ENCODE peak calls at places on chromosomes 5 and 9, in six cellular contexts. One of them, this sample, is unnamed.

GRCh38 chr9:12784461-12785250 is 9.8 kb downstream of the LURAP1L start:
- DNase-seq in GM23338: no peak
- DNase-seq in Caco-2: peak; percentile 36
- DNase-seq in neural progenitor cell: no peak
- DNase-seq in Peyer's patch: no peak
- DNase-seq in OCI-LY7: no peak
- DNase-seq in this sample: no peak

GRCh38 chr9:77384406-77384805 is 207.1 kb downstream of the VPS13A start:
- DNase-seq in GM23338: no peak
- DNase-seq in Caco-2: no peak
- DNase-seq in neural progenitor cell: no peak
- DNase-seq in Peyer's patch: no peak
- DNase-seq in OCI-LY7: no peak
- DNase-seq in this sample: no peak

GRCh38 chr9:113387560-113388230 is 10.9 kb upstream of the HDHD3 start:
- DNase-seq in GM23338: no peak
- DNase-seq in Caco-2: peak; percentile 78
- DNase-seq in neural progenitor cell: no peak
- DNase-seq in Peyer's patch: peak; percentile 63
- DNase-seq in OCI-LY7: no peak
- DNase-seq in this sample: peak; percentile 75

GRCh38 chr5:151699071-151699901 is 12.6 kb upstream of the SPARC start:
- DNase-seq in GM23338: no peak
- DNase-seq in Caco-2: peak; percentile 72
- DNase-seq in neural progenitor cell: no peak
- DNase-seq in Peyer's patch: no peak
- DNase-seq in OCI-LY7: no peak
- DNase-seq in this sample: peak; percentile 39

GRCh38 chr5:94785111-94785510 is 166.6 kb downstream of the SLF1 start:
- DNase-seq in GM23338: no peak
- DNase-seq in Caco-2: no peak
- DNase-seq in neural progenitor cell: no peak
- DNase-seq in Peyer's patch: no peak
- DNase-seq in OCI-LY7: peak; percentile 23
- DNase-seq in this sample: no peak

GRCh38 chr5:92991681-92992472 is 589.1 kb downstream of the NR2F1-AS1 start:
- DNase-seq in GM23338: no peak
- DNase-seq in Caco-2: no peak
- DNase-seq in neural progenitor cell: peak; percentile 37
- DNase-seq in Peyer's patch: no peak
- DNase-seq in OCI-LY7: no peak
- DNase-seq in this sample: no peak

GRCh38 chr5:38997579-38997978 is 76.6 kb downstream of the RICTOR start:
- DNase-seq in GM23338: no peak
- DNase-seq in Caco-2: no peak
- DNase-seq in neural progenitor cell: peak; percentile 16
- DNase-seq in Peyer's patch: no peak
- DNase-seq in OCI-LY7: no peak
- DNase-seq in this sample: no peak

GRCh38 chr9:95085861-95086563 is 231.5 kb downstream of the FANCC start:
- DNase-seq in GM23338: no peak
- DNase-seq in Caco-2: no peak
- DNase-seq in neural progenitor cell: no peak
- DNase-seq in Peyer's patch: peak; percentile 45
- DNase-seq in OCI-LY7: no peak
- DNase-seq in this sample: no peak

GRCh38 chr9:98530806-98531386 is 177.8 kb downstream of the GABBR2 start:
- DNase-seq in GM23338: no peak
- DNase-seq in Caco-2: no peak
- DNase-seq in neural progenitor cell: no peak
- DNase-seq in Peyer's patch: no peak
- DNase-seq in OCI-LY7: no peak
- DNase-seq in this sample: no peak

DNA sequence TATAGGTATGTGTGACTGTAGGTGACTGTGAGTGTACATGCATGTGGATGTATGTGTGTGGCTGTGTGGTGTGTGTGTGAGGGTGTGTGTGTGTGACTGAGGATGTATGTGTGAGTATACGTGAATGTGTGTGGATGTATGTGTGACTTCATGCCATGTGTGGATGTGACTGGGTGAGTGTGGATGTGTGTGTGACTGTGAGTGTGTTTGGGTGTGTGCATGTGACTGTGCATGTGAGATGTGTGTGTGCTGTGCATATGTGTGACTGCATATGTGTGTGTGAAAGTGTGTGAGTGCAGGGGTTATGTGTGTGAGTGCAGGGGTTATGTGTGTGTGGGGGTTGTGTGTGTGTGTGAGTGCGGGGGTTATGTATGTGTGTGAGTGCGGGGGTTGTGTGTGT is 42.3 kb downstream of the RXRA start:
- DNase-seq in GM23338: no peak
- DNase-seq in Caco-2: no peak
- DNase-seq in neural progenitor cell: no peak
- DNase-seq in Peyer's patch: no peak
- DNase-seq in OCI-LY7: no peak
- DNase-seq in this sample: no peak
- H3K36me3 ChIP-seq in GM23338: no peaks in the 10 kb centered on the region
- H3K36me3 ChIP-seq in Caco-2: no peaks in the 10 kb centered on the region
- H3K36me3 ChIP-seq in neural progenitor cell: no peaks in the 10 kb centered on the region
- H3K36me3 ChIP-seq in Peyer's patch: no peaks in the 10 kb centered on the region
- H3K36me3 ChIP-seq in OCI-LY7: no peaks in the 10 kb centered on the region
- H3K36me3 ChIP-seq in this sample: no peaks in the 10 kb centered on the region

GRCh38 chr9:87375397-87376073 is 122.1 kb upstream of the DAPK1 start:
- DNase-seq in GM23338: no peak
- DNase-seq in Caco-2: no peak
- DNase-seq in neural progenitor cell: no peak
- DNase-seq in Peyer's patch: no peak
- DNase-seq in OCI-LY7: no peak
- DNase-seq in this sample: no peak
- H3K4me1 ChIP-seq in GM23338: peaks cover 41% of the 10 kb centered on the region
- H3K4me1 ChIP-seq in Caco-2: peaks cover 56% of the 10 kb centered on the region
- H3K4me1 ChIP-seq in neural progenitor cell: no peaks in the 10 kb centered on the region
- H3K4me1 ChIP-seq in Peyer's patch: no peaks in the 10 kb centered on the region
- H3K4me1 ChIP-seq in OCI-LY7: no peaks in the 10 kb centered on the region
- H3K4me1 ChIP-seq in this sample: no peaks in the 10 kb centered on the region

GRCh38 chr5:15807861-15808260 is 307.9 kb downstream of the FBXL7 start:
- DNase-seq in GM23338: no peak
- DNase-seq in Caco-2: no peak
- DNase-seq in neural progenitor cell: no peak
- DNase-seq in Peyer's patch: no peak
- DNase-seq in OCI-LY7: no peak
- DNase-seq in this sample: no peak
- TF ChIP-seq CTCF in GM23338: no peak
- TF ChIP-seq CTCF in Caco-2: no peak
- TF ChIP-seq CTCF in neural progenitor cell: no peak
- TF ChIP-seq CTCF in Peyer's patch: no peak
- TF ChIP-seq CTCF in OCI-LY7: no peak
- TF ChIP-seq CTCF in this sample: no peak

DNA sequence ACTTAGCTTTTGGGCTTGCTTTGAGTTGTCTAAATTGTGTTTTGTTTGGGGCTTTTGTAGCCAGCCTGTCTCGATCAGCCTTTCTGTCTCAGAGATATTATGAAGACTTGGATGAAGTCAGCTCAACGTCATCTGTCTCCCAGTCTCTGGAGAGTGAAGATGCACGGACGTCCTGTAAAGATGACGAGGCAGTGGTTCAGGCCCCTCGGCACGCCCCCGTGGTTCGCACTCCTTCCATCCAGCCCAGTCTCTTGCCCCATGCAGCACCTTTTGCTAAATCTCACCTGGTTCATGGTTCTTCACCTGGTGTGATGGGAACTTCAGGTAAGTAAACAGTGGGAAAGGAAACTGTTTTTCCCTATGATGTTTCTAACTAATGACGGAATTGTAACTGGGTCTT is 48.6 kb downstream of the NUP214 start:
- DNase-seq in GM23338: no peak
- DNase-seq in Caco-2: no peak
- DNase-seq in neural progenitor cell: no peak
- DNase-seq in Peyer's patch: no peak
- DNase-seq in OCI-LY7: no peak
- DNase-seq in this sample: no peak
- H3K36me3 ChIP-seq in GM23338: peaks cover 21% of the 10 kb centered on the region
- H3K36me3 ChIP-seq in Caco-2: peaks cover 2% of the 10 kb centered on the region
- H3K36me3 ChIP-seq in neural progenitor cell: no peaks in the 10 kb centered on the region
- H3K36me3 ChIP-seq in Peyer's patch: peaks cover 67% of the 10 kb centered on the region
- H3K36me3 ChIP-seq in OCI-LY7: peaks cover 77% of the 10 kb centered on the region
- H3K36me3 ChIP-seq in this sample: peaks cover 6% of the 10 kb centered on the region

GRCh38 chr5:139696167-139696893 is 48.2 kb downstream of the CXXC5 start:
- DNase-seq in GM23338: peak; percentile 35
- DNase-seq in Caco-2: no peak
- DNase-seq in neural progenitor cell: no peak
- DNase-seq in Peyer's patch: no peak
- DNase-seq in OCI-LY7: no peak
- DNase-seq in this sample: no peak
- H3K4me1 ChIP-seq in GM23338: peaks cover 44% of the 10 kb centered on the region
- H3K4me1 ChIP-seq in Caco-2: peaks cover 57% of the 10 kb centered on the region
- H3K4me1 ChIP-seq in neural progenitor cell: peaks cover 50% of the 10 kb centered on the region
- H3K4me1 ChIP-seq in Peyer's patch: peaks cover 13% of the 10 kb centered on the region
- H3K4me1 ChIP-seq in OCI-LY7: peaks cover 23% of the 10 kb centered on the region
- H3K4me1 ChIP-seq in this sample: peaks cover 18% of the 10 kb centered on the region

DNA sequence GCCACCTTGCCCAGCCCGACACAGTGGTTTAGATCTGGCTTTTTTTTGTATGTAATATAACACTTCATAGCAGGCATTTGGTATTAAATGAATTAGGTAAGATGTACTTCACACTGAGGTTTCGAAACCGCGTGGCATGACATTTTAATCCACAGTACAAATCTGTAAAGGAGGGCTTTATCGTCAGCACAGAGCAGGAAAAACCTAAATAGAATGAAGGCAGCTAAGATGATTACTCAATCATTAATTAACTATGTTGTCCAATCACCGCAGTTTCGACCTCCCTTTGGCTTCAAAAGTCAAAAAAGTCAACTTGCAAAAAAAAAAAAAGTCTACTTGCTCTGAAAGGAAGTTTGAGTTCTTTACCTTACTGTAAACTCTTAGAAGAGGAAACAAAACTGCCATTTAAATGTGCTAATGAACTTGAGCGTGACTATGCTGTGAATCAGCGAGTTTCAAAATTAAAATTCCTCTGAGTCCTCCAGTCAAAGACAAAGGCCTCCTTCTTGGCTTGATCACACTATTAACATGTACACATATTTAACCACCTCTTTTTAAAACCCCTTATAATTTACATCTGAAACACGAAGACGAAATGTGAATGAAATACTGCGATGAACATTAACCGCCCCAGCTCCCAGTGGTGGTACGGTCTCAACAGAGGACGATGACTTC is 698 bp upstream of the SEC24A start:
- DNase-seq in GM23338: peak; percentile 46
- DNase-seq in Caco-2: no peak
- DNase-seq in neural progenitor cell: no peak
- DNase-seq in Peyer's patch: no peak
- DNase-seq in OCI-LY7: peak; percentile 70
- DNase-seq in this sample: no peak
- TF ChIP-seq CTCF in GM23338: no peak
- TF ChIP-seq CTCF in Caco-2: no peak
- TF ChIP-seq CTCF in neural progenitor cell: no peak
- TF ChIP-seq CTCF in Peyer's patch: no peak
- TF ChIP-seq CTCF in OCI-LY7: no peak
- TF ChIP-seq CTCF in this sample: no peak

GRCh38 chr9:72899734-72900477 is 52.9 kb downstream of the ALDH1A1 start:
- DNase-seq in GM23338: no peak
- DNase-seq in Caco-2: no peak
- DNase-seq in neural progenitor cell: no peak
- DNase-seq in Peyer's patch: no peak
- DNase-seq in OCI-LY7: no peak
- DNase-seq in this sample: no peak

GRCh38 chr9:72903103-72903502 is 49.8 kb downstream of the ALDH1A1 start:
- DNase-seq in GM23338: no peak
- DNase-seq in Caco-2: no peak
- DNase-seq in neural progenitor cell: no peak
- DNase-seq in Peyer's patch: no peak
- DNase-seq in OCI-LY7: no peak
- DNase-seq in this sample: no peak

GRCh38 chr9:72904267-72905093 is 48.4 kb downstream of the ALDH1A1 start:
- DNase-seq in GM23338: no peak
- DNase-seq in Caco-2: no peak
- DNase-seq in neural progenitor cell: no peak
- DNase-seq in Peyer's patch: no peak
- DNase-seq in OCI-LY7: no peak
- DNase-seq in this sample: no peak

GRCh38 chr9:72898784-72899733 is 53.8 kb downstream of the ALDH1A1 start:
- DNase-seq in GM23338: no peak
- DNase-seq in Caco-2: no peak
- DNase-seq in neural progenitor cell: no peak
- DNase-seq in Peyer's patch: no peak
- DNase-seq in OCI-LY7: no peak
- DNase-seq in this sample: no peak

DNA sequence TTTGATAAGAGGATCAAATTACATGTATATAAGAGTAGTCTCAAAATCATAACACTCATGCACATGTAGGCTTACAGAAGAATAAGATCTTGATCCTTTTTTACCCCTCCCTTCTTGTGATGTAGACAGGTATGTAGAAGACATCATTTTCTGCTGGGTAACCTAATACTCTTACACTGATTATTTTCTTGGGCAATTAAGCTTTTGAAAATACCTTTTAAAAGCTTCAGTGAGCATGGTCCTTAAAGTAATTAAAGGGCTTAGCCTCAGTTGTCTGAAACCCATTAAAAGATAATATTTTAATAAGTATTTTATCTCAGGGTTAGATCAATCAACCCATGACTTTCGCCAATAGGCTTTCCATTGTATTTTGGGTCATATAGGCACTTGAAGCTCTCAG is 50.6 kb downstream of the ALDH1A1 start:
- DNase-seq in GM23338: no peak
- DNase-seq in Caco-2: no peak
- DNase-seq in neural progenitor cell: no peak
- DNase-seq in Peyer's patch: no peak
- DNase-seq in OCI-LY7: no peak
- DNase-seq in this sample: no peak
- H3K36me3 ChIP-seq in GM23338: no peaks in the 10 kb centered on the region
- H3K36me3 ChIP-seq in Caco-2: no peaks in the 10 kb centered on the region
- H3K36me3 ChIP-seq in neural progenitor cell: no peaks in the 10 kb centered on the region
- H3K36me3 ChIP-seq in Peyer's patch: peaks cover 34% of the 10 kb centered on the region
- H3K36me3 ChIP-seq in OCI-LY7: no peaks in the 10 kb centered on the region
- H3K36me3 ChIP-seq in this sample: no peaks in the 10 kb centered on the region

GRCh38 chr5:50967388-50968039 is 301.1 kb downstream of the PARP8 start:
- DNase-seq in GM23338: peak; percentile 65
- DNase-seq in Caco-2: no peak
- DNase-seq in neural progenitor cell: peak; percentile 58
- DNase-seq in Peyer's patch: no peak
- DNase-seq in OCI-LY7: no peak
- DNase-seq in this sample: no peak
- H3K4me1 ChIP-seq in GM23338: peaks cover 61% of the 10 kb centered on the region
- H3K4me1 ChIP-seq in Caco-2: no peaks in the 10 kb centered on the region
- H3K4me1 ChIP-seq in neural progenitor cell: peaks cover 58% of the 10 kb centered on the region
- H3K4me1 ChIP-seq in Peyer's patch: peaks cover 13% of the 10 kb centered on the region
- H3K4me1 ChIP-seq in OCI-LY7: no peaks in the 10 kb centered on the region
- H3K4me1 ChIP-seq in this sample: peaks cover 20% of the 10 kb centered on the region